ENCODE peak calls at places on chromosome 12, in nine cellular contexts. J is anterior cingulate cortex; H is stimulated activated CD8-positive, alpha-beta memory T cell treated with anti-CD3 and anti-CD28 coated beads, Interleukin-7, amount 100 ng/mL, for 4 hours; V is fibroblast of pulmonary artery; B is posterior vena cava; O is activated gamma-delta T cell; Z is activated T-helper 1 cell treated with Interleukin-2 at 50 U/mL for 16 hours; A is dermis microvascular lymphatic vessel endothelial cell; K is left cardiac atrium. E is an unnamed sample.

GRCh38 chr12:115752913-115753726 is 524.4 kb downstream of the MED13L start:
- DNase-seq in K (peak), H (no peak), J (peak), Z (no peak), O (no peak), V (peak), A (peak), B (no peak), E (peak)

GRCh38 chr12:116125981-116126566 is 151.4 kb downstream of the MED13L start:
- DNase-seq in J (no peak), B (no peak), A (no peak), V (no peak), O (no peak), H (no peak), Z (no peak), K (no peak), E (no peak)

GRCh38 chr12:29012673-29013072 is 136.4 kb upstream of the FAR2 start:
- DNase-seq in Z (no peak), A (no peak), H (no peak), J (no peak), B (no peak), O (no peak), K (no peak), V (no peak), E (no peak)

GRCh38 chr12:4958697-4959375 is 49.1 kb downstream of the KCNA1 start:
- DNase-seq in H (no peak), B (no peak), Z (no peak), O (no peak), K (no peak), J (no peak), V (no peak), A (no peak), E (no peak)

GRCh38 chr12:12405882-12406281 is 49.0 kb downstream of the BORCS5 start:
- DNase-seq in V (no peak), Z (no peak), H (no peak), O (no peak), A (no peak), B (no peak), J (peak), K (no peak), E (no peak)

GRCh38 chr12:47277972-47278448 is 198.3 kb upstream of the AMIGO2 start:
- DNase-seq in J (no peak), A (no peak), Z (no peak), H (no peak), O (no peak), V (peak), B (no peak), K (no peak), E (peak)

GRCh38 chr12:131855521-131856142 is 27.4 kb downstream of the MMP17 start:
- DNase-seq in J (no peak), V (no peak), K (no peak), B (no peak), Z (no peak), H (no peak), A (no peak), O (no peak), E (no peak)

GRCh38 chr12:11607313-11608081 is 42.0 kb upstream of the ETV6 start:
- DNase-seq in H (no peak), O (no peak), J (no peak), B (no peak), A (no peak), Z (no peak), K (no peak), V (peak), E (peak)

GRCh38 chr12:55797550-55797949 is 20.0 kb downstream of the SARNP start:
- DNase-seq in Z (no peak), A (no peak), J (no peak), B (no peak), K (no peak), H (no peak), V (no peak), O (no peak), E (no peak)

GRCh38 chr12:49403887-49404517 is 36.7 kb downstream of the SPATS2 start:
- DNase-seq in K (no peak), A (no peak), H (no peak), J (no peak), Z (no peak), O (no peak), V (no peak), B (no peak), E (no peak)

GRCh38 chr12:56951582-56952339 is 5.6 kb downstream of the RDH16 start:
- DNase-seq in H (no peak), B (no peak), Z (no peak), J (no peak), K (no peak), O (no peak), V (no peak), A (no peak), E (no peak)

GRCh38 chr12:79932393-79932792 is 2.5 kb downstream of the PPP1R12A start:
- DNase-seq in H (no peak), B (no peak), V (no peak), K (no peak), O (no peak), Z (no peak), J (no peak), A (no peak), E (no peak)

GRCh38 chr12:124675881-124676688 is 108.7 kb upstream of the NCOR2 start:
- DNase-seq in J (no peak), O (no peak), A (no peak), H (no peak), K (peak), V (peak), B (no peak), Z (no peak), E (no peak)

GRCh38 chr12:46177842-46178608 is 90.8 kb downstream of the SLC38A1 start:
- DNase-seq in A (no peak), B (no peak), O (no peak), V (no peak), J (no peak), K (no peak), H (no peak), Z (no peak), E (no peak)

GRCh38 chr12:95998611-95999300 is 2.6 kb upstream of the HAL start:
- DNase-seq in A (peak), V (peak), B (no peak), O (no peak), H (peak), Z (no peak), J (no peak), K (no peak), E (peak)

GRCh38 chr12:57099062-57099714 is 10.3 kb downstream of the NAB2 start:
- DNase-seq in O (no peak), Z (no peak), V (no peak), K (no peak), B (peak), H (no peak), A (no peak), J (no peak), E (no peak)

GRCh38 chr12:56670836-56671235 is 17.2 kb downstream of the PTGES3 start:
- DNase-seq in Z (no peak), H (no peak), B (peak), V (no peak), J (no peak), A (no peak), O (no peak), K (no peak), E (no peak)

GRCh38 chr12:26287666-26288408 is 92.5 kb downstream of the SSPN start:
- DNase-seq in J (no peak), H (no peak), B (peak), Z (no peak), A (no peak), K (peak), O (no peak), V (peak), E (no peak)

GRCh38 chr12:61781021-61781581 is 479.1 kb upstream of the USP15 start:
- DNase-seq in Z (no peak), O (no peak), J (no peak), H (no peak), B (no peak), K (no peak), A (no peak), V (no peak), E (no peak)

GRCh38 chr12:442235-442884 is 17.4 kb upstream of the B4GALNT3 start:
- DNase-seq in Z (no peak), V (peak), K (peak), J (no peak), B (no peak), H (no peak), A (peak), O (no peak), E (peak)

GRCh38 chr12:51911788-51912711 is 4.7 kb downstream of the ACVRL1 start:
- DNase-seq in V (peak), H (no peak), J (no peak), B (peak), A (peak), K (peak), Z (no peak), O (no peak), E (no peak)

GRCh38 chr12:129258781-129259318 is 405.6 kb downstream of the GLT1D1 start:
- DNase-seq in A (no peak), H (no peak), Z (no peak), O (no peak), K (no peak), J (no peak), V (no peak), B (no peak), E (no peak)

GRCh38 chr12:92192361-92192760 is 46.7 kb upstream of the BTG1 start:
- DNase-seq in B (no peak), J (no peak), K (no peak), Z (no peak), V (no peak), A (no peak), O (no peak), H (no peak), E (no peak)

GRCh38 chr12:98188649-98189048 is 326.7 kb upstream of the TMPO start:
- DNase-seq in B (no peak), Z (no peak), H (no peak), J (no peak), O (no peak), A (no peak), K (no peak), V (peak), E (no peak)

GRCh38 chr12:44709166-44709565 is 166.9 kb downstream of the NELL2 start:
- DNase-seq in V (no peak), H (no peak), A (no peak), B (no peak), J (no peak), O (no peak), K (no peak), Z (no peak), E (no peak)

GRCh38 chr12:72053604-72054003 is 115.0 kb downstream of the TPH2 start:
- DNase-seq in Z (no peak), K (no peak), H (no peak), B (no peak), A (no peak), J (no peak), O (no peak), V (peak), E (peak)

GRCh38 chr12:25960176-25960575 is 1.7 kb downstream of the RASSF8 start:
- DNase-seq in O (no peak), V (peak), A (no peak), B (no peak), Z (no peak), J (no peak), H (no peak), K (peak), E (no peak)

GRCh38 chr12:56724660-56724988 is 475 bp downstream of the NACA start:
- DNase-seq in J (no peak), A (no peak), B (no peak), Z (no peak), K (no peak), O (no peak), H (no peak), V (no peak), E (no peak)

GRCh38 chr12:106138646-106139421 is at the start of gene NUAK1:
- DNase-seq in K (peak), A (peak), V (peak), J (peak), Z (no peak), O (peak), H (peak), B (peak), E (peak)

GRCh38 chr12:20220339-20220738 is 148.0 kb upstream of the PDE3A start:
- DNase-seq in H (no peak), K (no peak), O (no peak), V (peak), Z (no peak), B (no peak), A (no peak), J (no peak), E (peak)

GRCh38 chr12:24364921-24365320 is 415.5 kb upstream of the SOX5 start:
- DNase-seq in O (no peak), A (no peak), J (no peak), Z (no peak), V (no peak), H (no peak), B (no peak), K (no peak), E (no peak)

GRCh38 chr12:66035289-66035961 is 95.1 kb downstream of the LLPH start:
- DNase-seq in A (peak), B (no peak), J (no peak), H (no peak), V (peak), K (no peak), O (no peak), Z (no peak), E (peak)

GRCh38 chr12:11577658-11578260 is 71.7 kb upstream of the ETV6 start:
- DNase-seq in B (no peak), K (no peak), Z (no peak), A (no peak), J (no peak), O (no peak), V (no peak), H (no peak), E (no peak)

GRCh38 chr12:6684609-6685008 is 4.6 kb downstream of the ZNF384 start:
- DNase-seq in J (no peak), B (no peak), K (no peak), A (no peak), Z (no peak), O (no peak), H (no peak), V (peak), E (no peak)

GRCh38 chr12:86143162-86143561 is 113.0 kb downstream of the MGAT4C start:
- DNase-seq in J (no peak), O (no peak), B (no peak), Z (no peak), A (no peak), V (no peak), K (no peak), H (no peak), E (no peak)

GRCh38 chr12:105393586-105393985 is 63.1 kb downstream of the C12orf75 start:
- DNase-seq in A (no peak), O (no peak), H (no peak), Z (no peak), V (peak), J (no peak), K (no peak), B (no peak), E (peak)